ENCODE peak calls at places on chromosomes 3 and 15, in nine cellular contexts. H is epithelial cell of esophagus; N is Peyer's patch; Q is lower leg skin; B is mucosa of descending colon; S is fibroblast of mammary gland; C is CD8-positive, alpha-beta memory T cell; D is pancreas; R is astrocyte of the spinal cord. M is an unnamed sample.

GRCh38 chr3:149316427-149316826 is 17.0 kb downstream of the TM4SF18 start:
- DNase-seq in S (peak), N (no peak), D (no peak), H (peak), C (no peak), Q (no peak), R (no peak), B (no peak), M (no peak)

GRCh38 chr15:73387507-73388255 is 18.9 kb upstream of the HCN4 start:
- DNase-seq in N (no peak), H (peak), Q (no peak), B (no peak), S (peak), R (no peak), D (no peak), C (no peak), M (peak)

GRCh38 chr15:25670025-25670554 is 193.0 kb downstream of the ATP10A start:
- DNase-seq in H (no peak), B (peak), D (no peak), Q (no peak), C (no peak), S (peak), R (peak), N (no peak), M (no peak)

GRCh38 chr3:192372001-192372400 is 355.3 kb downstream of the FGF12 start:
- DNase-seq in N (no peak), D (no peak), H (no peak), B (no peak), C (no peak), R (no peak), S (no peak), Q (no peak), M (no peak)

GRCh38 chr3:58526124-58526957 is 10.6 kb downstream of the ACOX2 start:
- DNase-seq in Q (peak), R (peak), N (no peak), H (peak), C (no peak), S (peak), D (no peak), B (no peak), M (peak)

GRCh38 chr3:191331443-191331842 is 1.1 kb upstream of the UTS2B start:
- DNase-seq in C (no peak), Q (no peak), D (no peak), R (peak), H (peak), B (no peak), N (no peak), S (peak), M (no peak)

GRCh38 chr3:151085889-151086483 is 522 bp downstream of the MED12L start:
- DNase-seq in B (peak), Q (no peak), D (peak), S (no peak), N (peak), H (no peak), C (no peak), R (no peak), M (no peak)

GRCh38 chr3:67578416-67578815 is 76.0 kb downstream of the SUCLG2 start:
- DNase-seq in C (no peak), H (no peak), S (no peak), R (no peak), N (no peak), Q (no peak), D (no peak), B (no peak), M (no peak)

GRCh38 chr3:108060331-108060730 is 30.5 kb downstream of the CD47 start:
- DNase-seq in D (no peak), Q (no peak), S (no peak), R (no peak), C (no peak), H (no peak), B (no peak), N (no peak), M (no peak)

GRCh38 chr3:11642455-11643162 is 1.1 kb downstream of the VGLL4 start:
- DNase-seq in R (peak), B (peak), D (peak), Q (peak), N (peak), S (peak), C (peak), H (peak), M (peak)

GRCh38 chr15:30928076-30928475 is 24.4 kb downstream of the FAN1 start:
- DNase-seq in H (no peak), R (no peak), D (no peak), B (no peak), S (no peak), C (no peak), N (no peak), Q (no peak), M (no peak)

DNA sequence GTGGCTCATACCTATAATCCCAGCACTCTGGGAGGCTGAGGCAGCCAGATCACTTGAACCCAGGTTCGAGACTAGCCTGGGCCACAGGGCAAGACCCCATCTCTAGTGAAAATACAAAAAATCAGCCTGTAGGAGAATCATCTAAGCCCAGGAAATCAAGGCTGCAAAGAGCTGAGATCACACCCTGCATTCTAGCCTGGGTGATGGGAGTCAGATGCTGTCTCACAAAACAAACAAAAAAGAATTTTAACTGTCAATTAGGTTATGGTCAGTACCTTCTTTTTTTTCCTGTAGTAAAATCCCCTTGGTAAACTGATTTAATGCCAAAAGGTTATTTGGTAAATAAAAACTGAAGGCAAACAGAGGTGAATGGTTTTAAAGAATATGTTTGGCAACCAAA is 29.0 kb downstream of the TMCC1 start:
- DNase-seq in D (no peak), B (no peak), H (no peak), C (no peak), Q (no peak), N (no peak), R (no peak), S (no peak), M (no peak)
- H3K4me3 ChIP-seq in D (no peak), B (no peak), H (no peak), C (no peak), Q (no peak), N (no peak), R (no peak), S (no peak), M (no peak)

GRCh38 chr3:35709691-35710090 is 70.4 kb downstream of the ARPP21 start:
- DNase-seq in S (no peak), C (no peak), H (no peak), Q (no peak), N (no peak), R (no peak), B (no peak), D (no peak), M (no peak)
- H3K4me3 ChIP-seq in S (no peak), C (no peak), H (no peak), Q (no peak), N (no peak), R (no peak), B (no peak), D (no peak), M (no peak)

DNA sequence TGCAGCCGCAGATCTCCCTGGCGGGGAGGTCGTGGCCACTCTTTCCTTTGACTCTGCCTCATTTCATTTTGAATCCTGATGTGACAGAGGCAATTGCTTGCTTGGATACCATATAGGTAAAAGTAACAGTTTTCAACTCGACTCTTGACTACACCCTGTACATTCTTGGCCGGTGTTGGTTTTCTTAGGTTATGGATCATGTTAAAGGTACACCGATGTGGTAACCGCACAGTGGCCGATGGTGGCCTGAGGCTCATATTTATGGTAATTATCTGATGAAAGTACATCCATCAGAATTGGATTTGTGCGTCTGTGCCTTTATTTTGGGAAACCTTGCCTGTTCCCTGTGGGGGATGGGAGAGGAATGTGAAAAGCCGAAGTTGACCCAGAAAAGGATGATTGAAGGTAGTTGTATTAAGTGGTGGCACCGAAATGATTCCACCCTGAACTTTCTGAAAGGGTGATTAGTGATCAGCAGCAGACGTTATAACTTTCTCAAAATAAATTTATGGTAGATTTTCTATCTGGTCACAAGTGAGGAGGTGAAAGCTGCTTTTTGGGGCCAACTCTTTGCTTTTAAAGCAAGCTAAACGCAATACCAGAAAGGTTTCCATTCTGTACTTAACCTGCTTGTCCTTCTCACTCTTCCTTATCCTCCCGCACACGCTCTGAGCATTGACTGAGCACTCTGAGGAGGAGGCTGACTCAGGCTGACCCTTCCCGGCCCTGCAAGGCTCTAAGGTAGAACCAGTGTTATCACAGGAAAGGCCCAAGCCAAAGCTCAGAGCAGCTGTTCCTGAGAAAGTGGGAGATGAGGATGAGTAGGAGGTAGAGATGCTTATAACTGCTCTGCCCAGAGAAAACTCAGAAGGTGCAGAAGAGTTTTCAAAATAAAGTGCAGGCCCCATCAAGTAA is 2.0 kb downstream of the B3GNT5 start:
- DNase-seq in D (no peak), Q (no peak), B (no peak), N (no peak), C (no peak), R (peak), H (peak), S (peak), M (no peak)
- H3K4me3 ChIP-seq in D (peak), Q (peak), B (peak), N (peak), C (peak), R (peak), H (peak), S (peak), M (peak)

GRCh38 chr15:100216177-100216576 is 125.6 kb downstream of the ADAMTS17 start:
- DNase-seq in Q (no peak), B (no peak), D (peak), R (no peak), H (no peak), S (no peak), N (no peak), C (no peak), M (no peak)
- H3K4me3 ChIP-seq in Q (no peak), B (no peak), D (no peak), R (no peak), H (no peak), S (no peak), N (no peak), C (no peak), M (no peak)

GRCh38 chr3:113339616-113340244 is 101.6 kb downstream of the CFAP44 start:
- DNase-seq in R (no peak), S (no peak), C (no peak), H (no peak), B (no peak), Q (no peak), D (no peak), N (no peak), M (no peak)
- H3K4me3 ChIP-seq in R (no peak), S (no peak), C (no peak), H (no peak), B (no peak), Q (no peak), D (no peak), N (no peak), M (no peak)

DNA sequence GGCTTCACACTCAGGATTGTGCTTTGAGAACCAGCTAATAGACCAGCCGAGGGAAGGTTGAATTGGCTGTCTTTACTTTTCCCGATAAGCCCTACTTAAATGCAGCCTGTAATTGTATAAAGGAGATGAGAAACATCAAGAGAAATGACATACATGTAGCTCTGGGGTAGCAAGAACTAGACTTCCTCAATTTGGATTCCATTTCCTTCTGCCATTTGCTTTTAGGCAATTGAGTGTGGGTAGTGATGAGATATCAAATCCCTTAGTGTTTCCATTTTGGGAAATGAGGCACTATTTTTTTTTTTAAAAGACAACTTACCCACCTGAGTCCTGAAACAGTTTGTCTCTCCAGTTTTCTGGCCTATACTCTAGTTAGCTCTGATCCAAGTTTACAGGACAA is 2.2 kb downstream of the INAFM2 start:
- DNase-seq in R (no peak), H (no peak), C (no peak), D (no peak), Q (no peak), N (no peak), S (no peak), B (no peak), M (no peak)
- H3K4me3 ChIP-seq in R (no peak), H (no peak), C (no peak), D (no peak), Q (no peak), N (no peak), S (no peak), B (no peak), M (no peak)

GRCh38 chr3:141729240-141729639 is 8.9 kb upstream of the RNF7 start:
- DNase-seq in B (no peak), C (no peak), H (no peak), N (no peak), R (no peak), S (no peak), Q (no peak), D (no peak), M (no peak)

GRCh38 chr3:141726483-141726882 is 11.6 kb upstream of the RNF7 start:
- DNase-seq in B (no peak), R (no peak), D (no peak), C (no peak), N (no peak), H (no peak), Q (no peak), S (no peak), M (no peak)

GRCh38 chr3:141728355-141728892 is 9.7 kb upstream of the RNF7 start:
- DNase-seq in B (no peak), Q (no peak), H (no peak), D (no peak), S (peak), N (no peak), R (no peak), C (no peak), M (no peak)
- H3K4me3 ChIP-seq in B (no peak), Q (no peak), H (no peak), D (no peak), S (no peak), N (no peak), R (no peak), C (no peak), M (no peak)

M was measured in skeletal muscle cell.